ENCODE peak calls at places on chromosomes 5 and 9, in six cellular contexts. A is ovary, O is adrenal gland, I is uterus, U is pancreas, M is neural progenitor cell. J is an unnamed sample.
A peak's percentile ranks its signal among the peaks of the same experiment; 100 is the strongest.

GRCh38 chr5:178404987-178405386 is 172.4 kb upstream of the PHYKPL start:
- DNase-seq in A (no peak), O (no peak), I (no peak), U (no peak), M (no peak), J (peak; percentile 49)

GRCh38 chr5:136018814-136019777 is 9.7 kb upstream of the TGFBI start:
- DNase-seq in A (no peak), O (peak; percentile 58), I (peak; percentile 87), U (no peak), M (no peak), J (peak; percentile 94)

GRCh38 chr5:141878186-141878770 is at the start of gene PCDH1:
- DNase-seq in A (peak; percentile 59), O (no peak), I (peak; percentile 13), U (peak; percentile 62), M (peak; percentile 84), J (peak; percentile 49)

GRCh38 chr5:136082390-136083193 is 50.1 kb upstream of the SMAD5 start:
- DNase-seq in A (peak; percentile 79), O (peak; percentile 77), I (peak; percentile 69), U (peak; percentile 84), M (peak; percentile 86), J (peak; percentile 85)

GRCh38 chr9:134056483-134057310 is 11.1 kb downstream of the BRD3 start:
- DNase-seq in A (peak; percentile 39), O (no peak), I (peak; percentile 11), U (no peak), M (peak; percentile 1), J (no peak)

GRCh38 chr5:64939772-64940510 is 171.2 kb downstream of the CWC27 start:
- DNase-seq in A (peak; percentile 52), O (no peak), I (no peak), U (no peak), M (peak; percentile 76), J (peak; percentile 11)

GRCh38 chr5:9124837-9125236 is 421.0 kb downstream of the SEMA5A start:
- DNase-seq in A (no peak), O (no peak), I (no peak), U (no peak), M (no peak), J (no peak)

GRCh38 chr9:98597372-98597771 is 111.4 kb downstream of the GABBR2 start:
- DNase-seq in A (no peak), O (no peak), I (no peak), U (no peak), M (no peak), J (peak; percentile 33)

GRCh38 chr5:140925806-140926205 is 293 bp upstream of the PCDHAC1 start:
- DNase-seq in A (no peak), O (no peak), I (no peak), U (no peak), M (no peak), J (no peak)

GRCh38 chr5:151075698-151076331 is 5.0 kb downstream of the TNIP1 start:
- DNase-seq in A (no peak), O (peak; percentile 71), I (no peak), U (peak; percentile 82), M (no peak), J (peak; percentile 39)

GRCh38 chr5:59893436-59894227 is at the start of gene PDE4D:
- DNase-seq in A (peak; percentile 39), O (peak; percentile 37), I (no peak), U (peak; percentile 70), M (peak; percentile 94), J (peak; percentile 57)

GRCh38 chr5:111224561-111224989 is 391 bp downstream of the CAMK4 start:
- DNase-seq in A (no peak), O (no peak), I (no peak), U (no peak), M (no peak), J (no peak)

GRCh38 chr9:93874242-93874641 is 80.9 kb downstream of the BARX1 start:
- DNase-seq in A (no peak), O (no peak), I (no peak), U (no peak), M (no peak), J (no peak)

GRCh38 chr5:155193018-155193417 is 179.5 kb downstream of the KIF4B start:
- DNase-seq in A (no peak), O (no peak), I (no peak), U (no peak), M (no peak), J (no peak)

GRCh38 chr5:142325677-142326479 is 1.1 kb upstream of the SPRY4 start:
- DNase-seq in A (no peak), O (peak; percentile 63), I (no peak), U (peak; percentile 36), M (peak; percentile 84), J (peak; percentile 96)

GRCh38 chr5:42268630-42269029 is 154.6 kb upstream of the GHR start:
- DNase-seq in A (no peak), O (no peak), I (no peak), U (no peak), M (no peak), J (no peak)

GRCh38 chr5:172757394-172758010 is 13.5 kb downstream of the DUSP1 start:
- DNase-seq in A (no peak), O (no peak), I (no peak), U (no peak), M (no peak), J (no peak)

GRCh38 chr5:60334281-60334713 is 365.7 kb downstream of the DEPDC1B start:
- DNase-seq in A (no peak), O (no peak), I (no peak), U (no peak), M (no peak), J (peak; percentile 66)

GRCh38 chr5:173793677-173794570 is 94.2 kb upstream of the CPEB4 start:
- DNase-seq in A (no peak), O (no peak), I (no peak), U (no peak), M (no peak), J (no peak)

GRCh38 chr5:170269579-170269978 is 28.0 kb downstream of the LCP2 start:
- DNase-seq in A (no peak), O (no peak), I (no peak), U (no peak), M (no peak), J (no peak)

GRCh38 chr9:81182421-81182820 is 506.9 kb downstream of the TLE1 start:
- DNase-seq in A (no peak), O (no peak), I (no peak), U (no peak), M (no peak), J (peak; percentile 65)

GRCh38 chr9:95177617-95178016 is 139.9 kb downstream of the FANCC start:
- DNase-seq in A (no peak), O (no peak), I (no peak), U (no peak), M (no peak), J (no peak)

GRCh38 chr5:35230043-35230611 is at the start of gene PRLR:
- DNase-seq in A (peak; percentile 60), O (peak; percentile 66), I (peak; percentile 70), U (peak; percentile 63), M (peak; percentile 47), J (peak; percentile 47)

GRCh38 chr5:137075163-137075970 is 423.8 kb downstream of the SPOCK1 start:
- DNase-seq in A (peak; percentile 56), O (peak; percentile 91), I (peak; percentile 46), U (peak; percentile 95), M (peak; percentile 85), J (peak; percentile 44)

GRCh38 chr9:75161116-75161857 is 73.0 kb downstream of the OSTF1 start:
- DNase-seq in A (no peak), O (no peak), I (no peak), U (no peak), M (no peak), J (no peak)

GRCh38 chr9:97124256-97124655 is 85.3 kb upstream of the CTSV start:
- DNase-seq in A (no peak), O (no peak), I (no peak), U (no peak), M (no peak), J (no peak)

GRCh38 chr9:115133649-115134048 is 15.7 kb upstream of the TNC start:
- DNase-seq in A (no peak), O (no peak), I (no peak), U (no peak), M (no peak), J (no peak)

GRCh38 chr5:150429410-150429873 is 16.7 kb upstream of the CD74 start:
- DNase-seq in A (no peak), O (no peak), I (no peak), U (no peak), M (no peak), J (no peak)

GRCh38 chr9:84886866-84887265 is 217.3 kb downstream of the NTRK2 start:
- DNase-seq in A (no peak), O (no peak), I (no peak), U (no peak), M (no peak), J (no peak)

GRCh38 chr9:126822278-126822677 is 17.4 kb downstream of the ZBTB43 start:
- DNase-seq in A (no peak), O (peak; percentile 50), I (no peak), U (no peak), M (no peak), J (no peak)

GRCh38 chr5:116542619-116543018 is 32.0 kb downstream of the SEMA6A start:
- DNase-seq in A (no peak), O (no peak), I (no peak), U (no peak), M (no peak), J (no peak)

GRCh38 chr5:8720476-8720875 is 825.4 kb downstream of the SEMA5A start:
- DNase-seq in A (no peak), O (no peak), I (no peak), U (no peak), M (no peak), J (no peak)

GRCh38 chr9:82495884-82496777 is 507.6 kb downstream of the SPATA31D1 start:
- DNase-seq in A (no peak), O (no peak), I (no peak), U (no peak), M (no peak), J (no peak)

GRCh38 chr5:176589039-176589769 is 20.8 kb downstream of the GPRIN1 start:
- DNase-seq in A (no peak), O (no peak), I (no peak), U (no peak), M (no peak), J (no peak)
- H3K27me3 ChIP-seq in A (no peaks in the 10 kb centered on the region), O (no peaks in the 10 kb centered on the region), I (no peaks in the 10 kb centered on the region), U (no peaks in the 10 kb centered on the region), M (no peaks in the 10 kb centered on the region), J (no peaks in the 10 kb centered on the region)

DNA sequence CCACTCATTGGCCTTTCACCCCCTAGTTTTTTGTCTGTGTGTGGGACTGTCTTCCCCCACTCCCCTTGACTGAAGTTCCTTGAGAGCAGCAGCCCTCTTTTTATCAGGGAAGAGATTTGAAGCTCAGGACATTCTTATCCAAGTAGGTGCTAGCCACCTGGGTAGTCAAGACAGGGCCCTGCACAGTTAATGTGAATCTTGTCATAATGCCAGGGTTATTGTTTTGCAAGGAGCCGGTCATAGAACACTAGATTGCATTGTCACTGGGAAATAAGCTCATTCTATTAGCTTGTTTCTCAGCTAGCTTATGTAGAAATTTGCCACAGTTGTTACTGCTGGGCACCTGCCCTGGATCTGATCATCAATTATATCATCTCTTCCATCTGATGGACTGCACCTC is 256.1 kb downstream of the DOCK8 start:
- DNase-seq in A (no peak), O (no peak), I (no peak), U (no peak), M (no peak), J (no peak)
- H3K4me3 ChIP-seq in A (peak overlapping the region; percentile 49), O (no peak overlapping the region), I (peak overlapping the region; percentile 36), U (no peak overlapping the region), M (peak overlapping the region; percentile 53), J (peak overlapping the region; percentile 53)

GRCh38 chr9:11194249-11194648 is 581.4 kb upstream of the PTPRD start:
- DNase-seq in A (no peak), O (no peak), I (no peak), U (peak; percentile 57), M (no peak), J (peak; percentile 9)
- H3K9me3 ChIP-seq in A (no peaks in the 10 kb centered on the region), O (no peaks in the 10 kb centered on the region), I (no peaks in the 10 kb centered on the region), U (no peaks in the 10 kb centered on the region), M (no peaks in the 10 kb centered on the region), J (no peaks in the 10 kb centered on the region)

GRCh38 chr9:68708513-68708912 is 3.5 kb downstream of the PIP5K1B start:
- DNase-seq in A (no peak), O (no peak), I (no peak), U (no peak), M (no peak), J (no peak)
- H3K27me3 ChIP-seq in A (no peaks in the 10 kb centered on the region), O (no peaks in the 10 kb centered on the region), I (no peaks in the 10 kb centered on the region), U (no peaks in the 10 kb centered on the region), M (peaks cover 74% of the 10 kb centered on the region), J (peaks cover 19% of the 10 kb centered on the region)